ENCODE peak calls at places on chromosome X, in six cellular contexts. G, F, X, K, Z and V are unnamed samples.

GRCh38 chrX:11792461-11793421 is 34.7 kb downstream of the MSL3 start:
- DNase-seq in K (no peak), F (no peak), X (no peak), Z (no peak), G (peak), V (peak)

GRCh38 chrX:19342331-19342906 is 1.3 kb upstream of the PDHA1 start:
- DNase-seq in F (no peak), G (no peak), X (no peak), K (no peak), Z (no peak), V (no peak)

GRCh38 chrX:5617666-5618065 is 611.0 kb downstream of the NLGN4X start:
- DNase-seq in X (no peak), K (no peak), F (no peak), Z (no peak), G (no peak), V (no peak)

GRCh38 chrX:132382068-132382467 is 106.8 kb downstream of the MBNL3 start:
- DNase-seq in F (no peak), G (no peak), K (no peak), X (no peak), Z (no peak), V (no peak)

GRCh38 chrX:8364369-8365141 is 100.1 kb upstream of the VCX3B start:
- DNase-seq in X (no peak), F (no peak), K (peak), Z (no peak), G (no peak), V (peak)

GRCh38 chrX:131746491-131746968 is 202.7 kb downstream of the OR13H1 start:
- DNase-seq in X (no peak), F (no peak), K (no peak), G (peak), Z (peak), V (no peak)

GRCh38 chrX:15946783-15947550 is 92.4 kb upstream of the AP1S2 start:
- DNase-seq in F (no peak), X (no peak), K (no peak), G (no peak), Z (no peak), V (no peak)

GRCh38 chrX:110146521-110146920 is 143.6 kb downstream of the TMEM164 start:
- DNase-seq in F (peak), K (peak), Z (no peak), G (peak), X (no peak), V (peak)

GRCh38 chrX:154019633-154020499 is at the start of gene IRAK1:
- DNase-seq in K (no peak), G (peak), X (no peak), Z (peak), F (peak), V (peak)

GRCh38 chrX:20969565-20969964 is 404.7 kb upstream of the CNKSR2 start:
- DNase-seq in X (no peak), Z (no peak), G (no peak), F (no peak), K (no peak), V (no peak)

GRCh38 chrX:74923942-74924448 is 1.3 kb downstream of the NEXMIF start:
- DNase-seq in K (no peak), Z (peak), G (peak), F (no peak), X (no peak), V (peak)

GRCh38 chrX:112867570-112867969 is 26.9 kb upstream of the AMOT start:
- DNase-seq in F (no peak), K (no peak), G (no peak), X (no peak), Z (no peak), V (no peak)

GRCh38 chrX:109952050-109952449 is 50.9 kb upstream of the TMEM164 start:
- DNase-seq in Z (no peak), K (no peak), G (no peak), X (no peak), F (no peak), V (no peak)

GRCh38 chrX:14290335-14290734 is 239.0 kb upstream of the GLRA2 start:
- DNase-seq in Z (no peak), X (no peak), K (no peak), G (no peak), F (no peak), V (no peak)

GRCh38 chrX:37349131-37350033 is at the start of gene PRRG1:
- DNase-seq in Z (peak), K (peak), G (peak), F (peak), X (no peak), V (peak)

GRCh38 chrX:114162068-114162735 is 421.7 kb upstream of the HTR2C start:
- DNase-seq in K (peak), X (no peak), G (no peak), Z (no peak), F (no peak), V (no peak)

GRCh38 chrX:110944793-110945466 is 149.3 kb upstream of the CHRDL1 start:
- DNase-seq in F (no peak), K (no peak), X (no peak), Z (no peak), G (no peak), V (peak)

GRCh38 chrX:20686256-20686655 is 419.5 kb upstream of the RPS6KA3 start:
- DNase-seq in F (no peak), Z (no peak), X (no peak), K (no peak), G (no peak), V (no peak)

GRCh38 chrX:24395775-24396174 is 35.3 kb downstream of the SUPT20HL1 start:
- DNase-seq in F (peak), K (peak), X (no peak), Z (no peak), G (peak), V (peak)

GRCh38 chrX:72078411-72078810 is 53.3 kb downstream of the RTL5 start:
- DNase-seq in K (no peak), X (no peak), G (no peak), Z (no peak), F (peak), V (no peak)

GRCh38 chrX:154458954-154459829 is 1.1 kb downstream of the PLXNA3 start:
- DNase-seq in G (peak), Z (no peak), K (no peak), F (no peak), X (no peak), V (peak)

GRCh38 chrX:119036369-119037029 is 36.3 kb upstream of the CT47C1 start:
- DNase-seq in G (no peak), K (no peak), Z (no peak), X (no peak), F (no peak), V (no peak)

GRCh38 chrX:80817002-80817401 is 7.3 kb upstream of the BRWD3 start:
- DNase-seq in F (peak), Z (no peak), X (no peak), K (no peak), G (no peak), V (no peak)

GRCh38 chrX:6095469-6095868 is 133.2 kb downstream of the NLGN4X start:
- DNase-seq in Z (no peak), X (no peak), F (no peak), G (no peak), K (no peak), V (no peak)

GRCh38 chrX:140504371-140505324 is at the start of gene SOX3:
- DNase-seq in Z (no peak), F (no peak), G (no peak), K (no peak), X (no peak), V (no peak)

GRCh38 chrX:46703980-46704379 is 54.9 kb downstream of the SLC9A7 start:
- DNase-seq in G (no peak), K (no peak), Z (no peak), F (no peak), X (no peak), V (no peak)

GRCh38 chrX:111431007-111431406 is 19.0 kb upstream of the DCX start:
- DNase-seq in X (no peak), G (no peak), F (no peak), K (no peak), Z (no peak), V (no peak)

GRCh38 chrX:2677764-2678163 is 13.3 kb upstream of the CD99 start:
- DNase-seq in F (peak), G (peak), X (no peak), Z (no peak), K (no peak), V (peak)

GRCh38 chrX:21926527-21927278 is 13.8 kb upstream of the SMS start:
- DNase-seq in X (no peak), K (peak), F (peak), Z (no peak), G (no peak), V (no peak)

GRCh38 chrX:152656087-152656486 is 18.4 kb downstream of the GABRQ start:
- DNase-seq in F (no peak), X (peak), K (no peak), Z (no peak), G (no peak), V (no peak)

GRCh38 chrX:47514553-47515235 is 31.7 kb upstream of the ZNF41 start:
- DNase-seq in X (no peak), G (no peak), Z (no peak), K (no peak), F (no peak), V (no peak)

GRCh38 chrX:71147496-71148277 is 3.0 kb downstream of the NLGN3 start:
- DNase-seq in G (no peak), F (no peak), Z (no peak), X (no peak), K (peak), V (no peak)

GRCh38 chrX:80014141-80014940 is at the start of gene TBX22:
- DNase-seq in K (no peak), Z (no peak), G (no peak), X (no peak), F (no peak), V (no peak)

GRCh38 chrX:129945131-129945530 is 37.3 kb upstream of the BCORL1 start:
- DNase-seq in G (no peak), K (no peak), Z (no peak), F (no peak), X (no peak), V (no peak)

GRCh38 chrX:120366794-120367193 is 4.9 kb downstream of the ATP1B4 start:
- DNase-seq in F (no peak), K (no peak), X (no peak), G (no peak), Z (no peak), V (no peak)

GRCh38 chrX:43813898-43814297 is 68.4 kb downstream of the MAOB start:
- DNase-seq in X (no peak), K (no peak), G (no peak), Z (no peak), F (no peak), V (no peak)

GRCh38 chrX:17692709-17693346 is 44.5 kb upstream of the SCML1 start:
- DNase-seq in Z (no peak), F (no peak), K (no peak), G (no peak), X (no peak), V (no peak)

GRCh38 chrX:75061701-75062100 is 94.4 kb downstream of the ABCB7 start:
- DNase-seq in F (no peak), G (no peak), K (no peak), Z (no peak), X (no peak), V (no peak)

GRCh38 chrX:105975382-105975781 is 63.1 kb downstream of the SERPINA7 start:
- DNase-seq in F (no peak), X (no peak), K (peak), Z (no peak), G (no peak), V (no peak)

DNA sequence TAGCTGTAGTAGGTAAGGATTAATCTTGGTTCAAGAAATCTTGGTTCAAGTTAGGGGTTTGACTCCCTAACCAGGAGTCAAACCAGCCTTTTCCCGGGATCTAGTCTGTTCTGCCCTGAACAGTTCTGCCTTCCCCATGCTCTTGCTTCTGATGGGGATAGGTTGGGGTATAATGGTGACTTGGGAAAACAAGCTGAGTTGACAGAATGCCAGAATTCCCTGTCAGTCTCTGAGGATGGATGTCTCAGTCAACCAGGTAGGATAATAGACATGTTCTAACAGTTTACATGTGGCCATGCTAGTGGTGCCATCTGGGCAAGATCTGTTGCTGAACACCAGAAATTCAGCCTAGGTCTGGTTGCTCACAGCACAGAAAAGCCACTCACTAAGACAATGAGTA is 51.4 kb downstream of the RAB40AL start:
- DNase-seq in X (no peak), G (no peak), F (no peak), Z (no peak), K (no peak), V (no peak)
- H3K4me3 ChIP-seq in X (no peak), G (no peak), F (no peak), Z (no peak), K (no peak), V (no peak)

DNA sequence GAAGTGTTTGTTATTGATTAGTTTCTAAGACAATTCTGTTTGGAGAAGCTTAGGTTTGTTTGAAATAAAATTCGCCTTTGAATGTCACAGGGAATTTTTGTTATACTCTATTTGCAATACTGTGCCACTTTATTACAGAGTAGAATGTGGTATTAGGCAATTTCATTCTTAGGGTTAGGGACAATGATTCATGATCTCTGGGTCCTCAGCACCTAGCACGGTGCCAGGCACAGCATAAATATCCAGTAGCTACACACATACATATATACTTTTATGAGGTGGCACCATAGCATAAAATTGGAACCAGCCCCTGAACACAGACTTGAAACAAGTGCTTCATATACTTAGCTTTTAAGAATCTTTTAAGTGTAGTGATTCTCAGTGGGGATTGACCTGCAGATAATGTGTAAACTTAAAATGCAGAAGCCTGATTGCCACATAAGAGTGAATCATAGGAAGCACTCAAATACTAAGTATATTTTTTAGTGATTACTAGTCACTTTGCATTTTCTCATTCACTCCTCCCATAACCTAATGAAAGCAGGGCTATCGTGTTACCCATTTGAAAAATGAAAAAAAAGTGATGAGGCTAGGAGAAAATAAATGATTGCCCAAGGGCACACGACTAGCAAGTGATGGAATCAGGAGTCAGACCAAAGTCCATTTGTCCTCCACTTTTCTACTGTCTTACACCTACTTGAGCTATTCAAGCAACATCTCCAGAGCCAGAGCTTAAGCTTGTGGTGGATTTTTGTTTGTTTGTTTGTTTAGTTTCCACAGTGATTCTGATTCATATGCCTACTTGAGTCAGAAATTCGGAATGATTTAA is 366.0 kb upstream of the FGF13 start:
- DNase-seq in K (no peak), G (no peak), F (no peak), Z (no peak), X (no peak), V (no peak)
- TF ChIP-seq POLR2AphosphoS5 in K (no peak), G (no peak), F (no peak), Z (no peak), X (no peak), V (no peak)

DNA sequence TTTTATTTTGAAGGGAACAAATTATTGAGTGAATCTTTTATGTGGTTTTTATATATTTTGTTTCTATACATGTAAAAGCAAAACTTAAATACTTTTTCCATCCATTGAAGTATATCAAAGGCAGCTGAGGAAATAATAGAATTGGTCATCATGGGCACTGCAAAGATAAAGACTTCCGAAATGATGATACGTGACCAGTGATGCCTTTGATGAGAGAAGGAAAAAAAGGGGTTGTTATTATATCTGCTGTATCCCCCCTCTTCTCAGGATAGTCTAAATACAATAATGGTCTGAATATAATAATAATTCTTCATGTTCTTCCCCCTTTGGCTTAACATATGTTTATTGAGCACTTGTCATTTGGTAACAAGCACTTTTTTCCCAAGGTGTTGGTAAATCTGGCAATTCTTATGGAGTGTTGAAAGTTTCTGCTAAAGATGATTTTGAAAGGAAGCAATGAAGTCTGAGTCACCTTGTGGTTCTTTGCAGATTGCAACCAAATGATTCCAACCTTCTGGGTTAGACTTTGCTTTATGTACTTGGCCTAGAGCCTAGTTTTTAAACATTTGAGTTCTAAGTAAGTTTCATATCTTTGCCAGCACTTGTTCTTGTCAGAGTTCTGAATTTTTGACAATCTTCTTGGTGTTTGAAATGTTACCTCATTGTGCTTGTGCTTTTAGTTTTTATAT is 60.8 kb downstream of the USP9X start:
- DNase-seq in K (no peak), F (peak), X (no peak), Z (no peak), G (no peak), V (no peak)
- TF ChIP-seq CTCF in K (no peak), F (peak), X (no peak), Z (no peak), G (peak), V (no peak)

GRCh38 chrX:53094584-53094908 is 604 bp downstream of the KANTR start:
- DNase-seq in F (no peak), X (no peak), G (no peak), Z (no peak), K (no peak), V (no peak)

GRCh38 chrX:53093748-53094583 is at the start of gene KANTR:
- DNase-seq in X (no peak), Z (peak), F (peak), K (peak), G (peak), V (peak)

GRCh38 chrX:53091354-53091753 is 2.6 kb upstream of the KANTR start:
- DNase-seq in X (no peak), G (no peak), F (no peak), K (no peak), Z (peak), V (no peak)

GRCh38 chrX:53095796-53096195 is 1.9 kb downstream of the KANTR start:
- DNase-seq in G (no peak), Z (no peak), K (no peak), X (no peak), F (no peak), V (no peak)

DNA sequence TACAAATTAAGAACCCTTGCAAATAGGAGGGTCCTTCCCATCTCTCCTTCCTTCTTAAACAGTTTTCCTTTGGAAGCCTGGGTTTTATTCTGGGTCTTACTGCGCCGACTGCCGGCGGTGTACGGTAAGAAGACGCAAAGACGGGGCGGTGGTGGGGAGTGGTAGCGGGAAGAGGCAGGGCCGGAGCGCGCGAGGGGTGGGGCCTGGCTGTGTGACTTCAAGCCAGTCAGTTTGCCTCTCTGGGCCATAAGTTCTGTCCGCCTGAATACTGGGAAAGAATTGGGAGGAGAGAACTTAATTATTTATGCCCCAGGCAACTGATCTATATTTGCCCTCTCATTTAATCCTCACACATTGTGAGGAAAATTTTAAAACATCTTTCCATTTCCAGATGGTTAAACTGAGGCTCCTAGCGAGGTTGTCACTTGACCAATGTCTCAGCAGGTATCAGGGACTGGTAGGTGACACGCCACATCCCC is 726 bp upstream of the KANTR start:
- DNase-seq in Z (peak), K (peak), F (peak), G (peak), X (no peak), V (peak)
- H3K4me3 ChIP-seq in Z (peak), K (peak), F (peak), G (peak), X (peak), V (peak)

GRCh38 chrX:103441878-103442535 is 65.7 kb downstream of the BEX3 start:
- DNase-seq in F (no peak), X (no peak), G (no peak), Z (no peak), K (no peak), V (peak)

GRCh38 chrX:103440621-103441020 is 64.3 kb downstream of the BEX3 start:
- DNase-seq in G (no peak), K (no peak), F (no peak), X (no peak), Z (no peak), V (no peak)

GRCh38 chrX:103442536-103442901 is 66.2 kb downstream of the BEX3 start:
- DNase-seq in G (no peak), K (no peak), F (peak), X (no peak), Z (no peak), V (no peak)

GRCh38 chrX:103437147-103437873 is 61.0 kb downstream of the BEX3 start:
- DNase-seq in K (no peak), F (no peak), G (no peak), Z (no peak), X (no peak), V (no peak)

DNA sequence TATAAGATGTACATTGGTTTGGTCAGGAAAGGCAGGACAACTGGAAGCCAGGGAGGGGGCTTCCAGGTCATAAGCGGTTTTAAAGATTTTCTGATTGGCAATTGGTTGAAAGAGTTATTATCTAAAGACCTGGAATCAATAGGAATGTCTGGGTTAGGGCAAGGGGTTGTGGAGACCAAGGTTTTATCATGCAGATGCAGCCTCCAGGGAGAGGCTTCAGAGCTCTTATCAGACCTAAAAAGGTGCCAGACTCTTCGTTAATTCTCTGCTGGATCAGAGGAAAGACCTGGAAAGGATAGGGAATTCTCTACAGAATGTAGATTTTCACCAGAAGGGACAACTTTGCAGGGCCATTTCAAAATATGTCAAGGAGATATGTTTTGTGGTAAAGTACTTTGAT is 62.8 kb downstream of the BEX3 start:
- DNase-seq in G (no peak), Z (no peak), K (no peak), X (no peak), F (no peak), V (no peak)
- TF ChIP-seq POLR2AphosphoS5 in G (no peak), Z (no peak), K (no peak), X (no peak), F (no peak), V (no peak)